ENCODE peak calls at places on chromosomes 6 and 20, in four cellular contexts. W, Z, E and H are unnamed samples.

GRCh38 chr6:31711233-31711632 is 3.9 kb upstream of the LY6G6D start:
- DNase-seq in W (peak; percentile 55), Z (no peak), E (no peak), H (no peak)

GRCh38 chr20:51326241-51326819 is 216.2 kb downstream of the NFATC2 start:
- DNase-seq in W (peak; percentile 32), Z (no peak), E (no peak), H (no peak)

GRCh38 chr20:49701313-49701731 is 12.4 kb downstream of the B4GALT5 start:
- DNase-seq in W (no peak), Z (peak; percentile 16), E (no peak), H (no peak)

GRCh38 chr20:61560361-61560853 is 308.3 kb downstream of the CDH4 start:
- DNase-seq in W (peak; percentile 57), Z (no peak), E (no peak), H (no peak)

GRCh38 chr6:47141166-47141565 is 99.0 kb upstream of the ADGRF1 start:
- DNase-seq in W (no peak), Z (no peak), E (no peak), H (no peak)

GRCh38 chr20:34562643-34563042 is 4.1 kb downstream of the MAP1LC3A start:
- DNase-seq in W (peak; percentile 34), Z (no peak), E (no peak), H (no peak)

GRCh38 chr6:40788661-40789111 is 201.5 kb upstream of the LRFN2 start:
- DNase-seq in W (no peak), Z (no peak), E (no peak), H (no peak)

GRCh38 chr6:75436869-75437268 is 56.7 kb downstream of the FILIP1 start:
- DNase-seq in W (no peak), Z (no peak), E (no peak), H (no peak)

GRCh38 chr20:46220808-46221207 is 87.5 kb downstream of the CDH22 start:
- DNase-seq in W (peak; percentile 65), Z (no peak), E (no peak), H (no peak)

GRCh38 chr20:38870733-38871559 is 55.3 kb upstream of the FAM83D start:
- DNase-seq in W (peak; percentile 40), Z (no peak), E (no peak), H (no peak)

GRCh38 chr20:20024942-20025341 is 7.8 kb downstream of the NAA20 start:
- DNase-seq in W (no peak), Z (no peak), E (no peak), H (no peak)
- TF ChIP-seq SPI1 in W (no peak), Z (no peak), E (no peak), H (no peak)

GRCh38 chr6:136171207-136171606 is 78.9 kb downstream of the MTFR2 start:
- DNase-seq in W (no peak), Z (no peak), E (no peak), H (no peak)

GRCh38 chr6:136174510-136174909 is 75.6 kb downstream of the MTFR2 start:
- DNase-seq in W (no peak), Z (no peak), E (no peak), H (no peak)

GRCh38 chr6:136169356-136169755 is 80.8 kb downstream of the MTFR2 start:
- DNase-seq in W (no peak), Z (no peak), E (no peak), H (no peak)

GRCh38 chr6:136175873-136176272 is 74.2 kb downstream of the MTFR2 start:
- DNase-seq in W (no peak), Z (no peak), E (no peak), H (no peak)

GRCh38 chr6:136173519-136174507 is 76.3 kb downstream of the MTFR2 start:
- DNase-seq in W (no peak), Z (no peak), E (no peak), H (no peak)
- TF ChIP-seq SPI1 in W (no peak), Z (no peak), E (no peak), H (no peak)

GRCh38 chr20:48143435-48144081 is 358.3 kb upstream of the SULF2 start:
- DNase-seq in W (no peak), Z (no peak), E (no peak), H (no peak)
- TF ChIP-seq SPI1 in W (no peak), Z (no peak), E (no peak), H (no peak)

DNA sequence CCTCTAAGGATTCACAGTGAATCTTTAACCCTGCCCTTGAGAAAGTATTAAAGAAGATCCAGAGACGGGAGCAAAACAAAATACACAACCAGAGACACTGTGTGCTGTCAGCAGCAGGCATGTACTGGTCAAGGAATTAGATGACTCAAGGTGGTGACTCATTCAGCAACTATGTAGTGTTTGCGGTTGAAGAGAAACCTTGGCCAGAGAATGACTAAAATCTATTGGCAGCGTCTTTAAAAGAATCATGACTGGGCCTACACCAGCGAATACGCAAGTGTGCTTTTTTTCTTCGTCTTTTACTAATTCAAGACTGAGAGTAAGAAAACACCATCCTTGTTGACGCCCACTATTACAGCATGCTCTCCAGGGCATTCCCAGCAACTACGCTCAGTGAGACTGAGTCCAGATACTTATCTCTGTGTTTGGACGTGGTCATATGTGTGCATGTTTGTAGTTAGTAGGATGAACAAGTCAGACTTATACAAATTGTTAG is 72.4 kb upstream of the BACH2 start:
- DNase-seq in W (peak; percentile 80), Z (peak; percentile 73), E (peak; percentile 90), H (peak; percentile 41)
- TF ChIP-seq SPI1 in W (no peak), Z (no peak), E (no peak), H (no peak)

GRCh38 chr6:140105857-140106256 is 731.4 kb upstream of the CITED2 start:
- DNase-seq in W (peak; percentile 36), Z (no peak), E (no peak), H (no peak)

GRCh38 chr6:140101367-140101766 is 726.9 kb upstream of the CITED2 start:
- DNase-seq in W (no peak), Z (no peak), E (no peak), H (no peak)

GRCh38 chr6:140107216-140107615 is 732.8 kb upstream of the CITED2 start:
- DNase-seq in W (no peak), Z (no peak), E (no peak), H (no peak)

DNA sequence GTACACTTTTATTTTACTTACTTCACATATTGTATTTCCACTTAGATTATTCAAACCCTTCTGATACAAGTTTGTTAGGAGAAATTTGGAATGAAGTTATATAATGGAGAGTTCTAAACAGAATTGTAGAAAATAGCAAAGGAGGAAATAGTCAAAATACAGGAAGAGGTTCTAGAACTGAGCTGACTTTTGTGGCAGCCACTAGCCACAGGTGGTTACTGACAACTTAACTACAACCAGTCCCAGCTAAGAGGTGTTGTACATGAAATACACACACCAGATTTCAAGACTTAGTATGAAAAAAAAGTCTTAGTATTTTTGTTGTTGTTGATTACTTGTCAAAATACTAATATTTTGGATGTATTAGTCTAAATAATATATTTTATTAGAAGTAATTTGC is 727.4 kb upstream of the CITED2 start:
- DNase-seq in W (no peak), Z (no peak), E (no peak), H (no peak)
- TF ChIP-seq SPI1 in W (no peak), Z (no peak), E (no peak), H (no peak)

GRCh38 chr20:20641783-20642182 is 70.7 kb downstream of the RALGAPA2 start:
- DNase-seq in W (no peak), Z (no peak), E (no peak), H (no peak)
- TF ChIP-seq SPI1 in W (no peak), Z (no peak), E (no peak), H (no peak)